ENCODE peak calls at places on chromosome 22, in six cellular contexts. H is mucosa of descending colon; C is midbrain; L is activated CD4-positive, alpha-beta T cell treated with anti-CD3 and anti-CD28 coated beads for 24 hours; J is MG63; N is NCI-H1694 treated with DMSO at 0.1 percent for 48 hours. S is an unnamed sample.

GRCh38 chr22:44172370-44173108 is 8.2 kb upstream of the PARVG start:
- DNase-seq in C (peak), H (peak), J (no peak), N (no peak), L (no peak), S (no peak)

GRCh38 chr22:23187201-23187600 is 6.9 kb downstream of the BCR start:
- DNase-seq in L (no peak), J (no peak), N (no peak), C (no peak), H (no peak), S (no peak)

GRCh38 chr22:28143206-28143605 is 224.2 kb upstream of the PITPNB start:
- DNase-seq in L (no peak), C (no peak), H (no peak), N (no peak), J (no peak), S (no peak)

GRCh38 chr22:41916745-41917358 is 2.0 kb upstream of the SHISA8 start:
- DNase-seq in H (no peak), N (no peak), C (no peak), J (no peak), L (no peak), S (no peak)

GRCh38 chr22:19750666-19751490 is 9.7 kb upstream of the TBX1 start:
- DNase-seq in L (no peak), C (no peak), H (no peak), J (no peak), N (no peak), S (no peak)

GRCh38 chr22:24208012-24208749 is 26.9 kb downstream of the SUSD2 start:
- DNase-seq in C (peak), N (no peak), L (no peak), H (no peak), J (peak), S (no peak)

GRCh38 chr22:45533731-45534130 is 31.0 kb downstream of the FBLN1 start:
- DNase-seq in N (no peak), L (no peak), H (no peak), C (no peak), J (no peak), S (no peak)

GRCh38 chr22:45009881-45010531 is at the start of gene PHF21B:
- DNase-seq in C (peak), L (no peak), H (no peak), J (peak), N (peak), S (peak)

GRCh38 chr22:20508815-20509271 is 1.4 kb downstream of the MED15 start:
- DNase-seq in L (no peak), N (no peak), C (no peak), J (no peak), H (no peak), S (no peak)

GRCh38 chr22:42343136-42343484 is 72.7 kb upstream of the TCF20 start:
- DNase-seq in L (no peak), C (no peak), N (peak), J (peak), H (peak), S (peak)

GRCh38 chr22:28019360-28019759 is 100.3 kb upstream of the PITPNB start:
- DNase-seq in L (no peak), N (no peak), H (peak), C (no peak), J (peak), S (peak)

GRCh38 chr22:19289475-19290161 is 1.9 kb downstream of the CLTCL1 start:
- DNase-seq in J (no peak), N (no peak), L (no peak), H (no peak), C (no peak), S (no peak)

GRCh38 chr22:18091916-18092526 is 14.2 kb downstream of the PEX26 start:
- DNase-seq in C (no peak), J (peak), N (no peak), L (no peak), H (peak), S (peak)

GRCh38 chr22:29108137-29108536 is 35.3 kb downstream of the KREMEN1 start:
- DNase-seq in L (no peak), H (no peak), J (no peak), C (no peak), N (no peak), S (no peak)